ENCODE peak calls at places on chromosomes 16 and 17, in five cellular contexts. One of them, this sample, is unnamed.
A peak's percentile ranks its signal among the peaks of the same experiment; 100 is the strongest.

GRCh38 chr16:50593410-50594139 is 45.4 kb downstream of the NKD1 start:
- DNase-seq in AG09309: no peak
- DNase-seq in nephron progenitor cell: peak; percentile 30
- DNase-seq in hepatocyte: no peak
- DNase-seq in cardiac muscle cell: peak; percentile 70
- DNase-seq in this sample: no peak

GRCh38 chr17:13044713-13045112 is 26.9 kb upstream of the ELAC2 start:
- DNase-seq in AG09309: no peak
- DNase-seq in nephron progenitor cell: no peak
- DNase-seq in hepatocyte: no peak
- DNase-seq in cardiac muscle cell: no peak
- DNase-seq in this sample: no peak

GRCh38 chr16:23729503-23730424 is 16.7 kb upstream of the ERN2 start:
- DNase-seq in AG09309: no peak
- DNase-seq in nephron progenitor cell: no peak
- DNase-seq in hepatocyte: peak; percentile 54
- DNase-seq in cardiac muscle cell: no peak
- DNase-seq in this sample: peak; percentile 71

GRCh38 chr17:29592850-29593545 is at the start of gene ANKRD13B:
- DNase-seq in AG09309: no peak
- DNase-seq in nephron progenitor cell: peak; percentile 55
- DNase-seq in hepatocyte: peak; percentile 45
- DNase-seq in cardiac muscle cell: peak; percentile 45
- DNase-seq in this sample: peak; percentile 41

GRCh38 chr16:22360963-22361659 is 13.3 kb downstream of the CDR2 start:
- DNase-seq in AG09309: no peak
- DNase-seq in nephron progenitor cell: no peak
- DNase-seq in hepatocyte: no peak
- DNase-seq in cardiac muscle cell: no peak
- DNase-seq in this sample: no peak

GRCh38 chr16:10609410-10609774 is 29.0 kb upstream of the EMP2 start:
- DNase-seq in AG09309: no peak
- DNase-seq in nephron progenitor cell: no peak
- DNase-seq in hepatocyte: no peak
- DNase-seq in cardiac muscle cell: no peak
- DNase-seq in this sample: no peak

GRCh38 chr17:2035549-2036490 is 5.9 kb downstream of the DPH1 start:
- DNase-seq in AG09309: no peak
- DNase-seq in nephron progenitor cell: no peak
- DNase-seq in hepatocyte: no peak
- DNase-seq in cardiac muscle cell: no peak
- DNase-seq in this sample: no peak

GRCh38 chr17:35183332-35183731 is 10.9 kb downstream of the SLC35G3 start:
- DNase-seq in AG09309: no peak
- DNase-seq in nephron progenitor cell: no peak
- DNase-seq in hepatocyte: no peak
- DNase-seq in cardiac muscle cell: no peak
- DNase-seq in this sample: no peak

GRCh38 chr16:71501562-71501961 is 12.4 kb upstream of the ZNF19 start:
- DNase-seq in AG09309: no peak
- DNase-seq in nephron progenitor cell: no peak
- DNase-seq in hepatocyte: no peak
- DNase-seq in cardiac muscle cell: no peak
- DNase-seq in this sample: peak; percentile 49

GRCh38 chr16:57886427-57886826 is 84.1 kb upstream of the KIFC3 start:
- DNase-seq in AG09309: no peak
- DNase-seq in nephron progenitor cell: no peak
- DNase-seq in hepatocyte: no peak
- DNase-seq in cardiac muscle cell: no peak
- DNase-seq in this sample: no peak

GRCh38 chr17:31019004-31019403 is 48.2 kb downstream of the RNF135 start:
- DNase-seq in AG09309: no peak
- DNase-seq in nephron progenitor cell: no peak
- DNase-seq in hepatocyte: no peak
- DNase-seq in cardiac muscle cell: no peak
- DNase-seq in this sample: no peak

GRCh38 chr17:80270836-80271235 is 10.2 kb downstream of the RNF213 start:
- DNase-seq in AG09309: no peak
- DNase-seq in nephron progenitor cell: peak; percentile 41
- DNase-seq in hepatocyte: no peak
- DNase-seq in cardiac muscle cell: peak; percentile 46
- DNase-seq in this sample: peak; percentile 37

GRCh38 chr16:46629331-46629843 is 8.2 kb upstream of the SHCBP1 start:
- DNase-seq in AG09309: peak; percentile 25
- DNase-seq in nephron progenitor cell: no peak
- DNase-seq in hepatocyte: peak; percentile 24
- DNase-seq in cardiac muscle cell: peak; percentile 18
- DNase-seq in this sample: peak; percentile 35

GRCh38 chr17:75019146-75019545 is 6.7 kb downstream of the MRPL58 start:
- DNase-seq in AG09309: no peak
- DNase-seq in nephron progenitor cell: no peak
- DNase-seq in hepatocyte: no peak
- DNase-seq in cardiac muscle cell: no peak
- DNase-seq in this sample: no peak
- TF ChIP-seq CTCF in AG09309: no peak
- TF ChIP-seq CTCF in nephron progenitor cell: no peak
- TF ChIP-seq CTCF in hepatocyte: no peak
- TF ChIP-seq CTCF in cardiac muscle cell: no peak
- TF ChIP-seq CTCF in this sample: no peak

DNA sequence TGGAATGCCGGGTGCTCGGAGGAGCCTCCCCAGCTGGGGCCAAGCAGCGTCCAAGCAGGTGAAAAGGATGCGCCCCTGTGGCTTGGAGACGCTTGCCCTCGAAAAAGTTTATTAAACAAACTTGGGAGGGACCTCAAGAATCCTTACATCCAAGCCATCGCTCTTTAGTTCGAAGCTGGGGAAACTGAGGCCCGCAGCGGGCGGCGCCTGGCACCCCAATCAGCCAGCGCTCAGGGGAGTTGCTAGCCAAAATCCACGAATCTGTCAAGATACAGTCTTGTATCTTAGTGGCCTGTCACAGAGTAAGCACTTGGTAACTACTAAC is 553 bp upstream of the B9D1 start:
- DNase-seq in AG09309: no peak
- DNase-seq in nephron progenitor cell: no peak
- DNase-seq in hepatocyte: no peak
- DNase-seq in cardiac muscle cell: no peak
- DNase-seq in this sample: no peak
- TF ChIP-seq CTCF in AG09309: no peak
- TF ChIP-seq CTCF in nephron progenitor cell: no peak
- TF ChIP-seq CTCF in hepatocyte: no peak
- TF ChIP-seq CTCF in cardiac muscle cell: no peak
- TF ChIP-seq CTCF in this sample: no peak

DNA sequence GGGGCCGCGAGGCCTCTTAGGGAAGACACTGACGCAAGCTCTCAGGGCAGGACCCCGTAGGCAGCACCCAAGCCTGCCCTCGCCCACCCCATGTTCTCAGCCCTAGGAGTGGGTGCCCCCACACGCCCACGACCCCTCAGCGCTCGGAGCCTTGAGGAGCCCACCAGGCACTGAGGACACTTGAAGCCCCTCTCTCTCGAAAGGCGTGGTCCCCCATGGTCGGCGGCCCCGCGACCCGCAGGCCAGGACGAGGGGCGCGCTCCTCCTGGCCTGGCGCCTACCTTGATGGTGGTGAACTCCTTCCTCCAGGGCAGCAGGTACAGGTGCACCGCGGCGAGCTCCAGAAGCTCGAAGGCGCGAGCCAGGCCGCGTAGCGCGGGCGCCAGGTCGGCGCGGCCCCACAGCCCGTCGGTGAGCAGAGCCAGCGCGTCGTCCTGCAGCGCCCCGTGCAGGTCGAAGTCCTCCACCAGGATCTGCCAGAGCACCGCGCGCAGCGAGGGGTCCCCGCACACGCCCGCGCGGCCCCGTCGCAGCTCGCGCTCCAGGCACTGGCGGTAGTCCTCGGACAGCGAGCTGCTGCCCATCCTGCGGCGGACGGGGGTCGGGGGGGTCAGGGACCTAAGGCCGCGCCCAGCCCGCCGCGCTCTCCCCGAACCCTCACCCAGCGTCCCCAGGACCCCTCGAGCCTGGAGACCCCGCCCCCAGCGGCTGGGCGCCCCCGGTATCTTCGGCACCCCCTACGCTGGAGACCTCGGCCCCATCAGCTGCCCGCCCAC is 668 bp downstream of the SPATA2L start:
- DNase-seq in AG09309: no peak
- DNase-seq in nephron progenitor cell: peak; percentile 53
- DNase-seq in hepatocyte: peak; percentile 93
- DNase-seq in cardiac muscle cell: peak; percentile 74
- DNase-seq in this sample: peak; percentile 77
- TF ChIP-seq CTCF in AG09309: peak; percentile 23
- TF ChIP-seq CTCF in nephron progenitor cell: no peak
- TF ChIP-seq CTCF in hepatocyte: peak; percentile 31
- TF ChIP-seq CTCF in cardiac muscle cell: peak; percentile 22
- TF ChIP-seq CTCF in this sample: no peak

GRCh38 chr17:41678907-41679739 is 9.6 kb upstream of the EIF1 start:
- DNase-seq in AG09309: no peak
- DNase-seq in nephron progenitor cell: no peak
- DNase-seq in hepatocyte: no peak
- DNase-seq in cardiac muscle cell: no peak
- DNase-seq in this sample: peak; percentile 80
- TF ChIP-seq CTCF in AG09309: peak; percentile 4
- TF ChIP-seq CTCF in nephron progenitor cell: no peak
- TF ChIP-seq CTCF in hepatocyte: no peak
- TF ChIP-seq CTCF in cardiac muscle cell: no peak
- TF ChIP-seq CTCF in this sample: peak; percentile 14

DNA sequence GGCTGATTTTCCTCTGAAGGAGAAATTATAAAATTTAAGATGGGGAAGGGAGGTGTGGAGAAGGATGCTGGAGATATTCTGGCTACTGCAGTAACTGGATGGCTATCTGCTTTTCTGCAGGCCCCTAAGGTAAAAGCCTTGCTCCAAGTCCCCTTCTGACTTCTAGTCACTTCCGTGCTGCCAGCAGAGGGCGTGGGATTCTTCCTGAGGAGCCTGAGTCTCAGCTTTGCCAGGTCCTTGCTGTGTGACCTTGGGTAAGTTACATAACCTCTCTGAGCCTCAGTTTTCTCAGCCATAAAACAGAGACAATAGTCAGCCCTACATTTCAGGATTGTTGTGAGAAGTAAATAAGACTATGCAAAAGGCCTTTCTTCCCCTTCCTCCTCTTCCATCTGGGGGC is 24.3 kb upstream of the TMEM220 start:
- DNase-seq in AG09309: no peak
- DNase-seq in nephron progenitor cell: peak; percentile 37
- DNase-seq in hepatocyte: peak; percentile 44
- DNase-seq in cardiac muscle cell: peak; percentile 33
- DNase-seq in this sample: peak; percentile 30
- TF ChIP-seq CTCF in AG09309: peak; percentile 43
- TF ChIP-seq CTCF in nephron progenitor cell: peak; percentile 17
- TF ChIP-seq CTCF in hepatocyte: peak; percentile 41
- TF ChIP-seq CTCF in cardiac muscle cell: peak; percentile 35
- TF ChIP-seq CTCF in this sample: peak; percentile 22

GRCh38 chr17:7329360-7330098 is 394 bp upstream of the NEURL4 start:
- DNase-seq in AG09309: peak; percentile 98
- DNase-seq in nephron progenitor cell: peak; percentile 95
- DNase-seq in hepatocyte: peak; percentile 99
- DNase-seq in cardiac muscle cell: peak; percentile 97
- DNase-seq in this sample: peak; percentile 92
- TF ChIP-seq CTCF in AG09309: no peak
- TF ChIP-seq CTCF in nephron progenitor cell: no peak
- TF ChIP-seq CTCF in hepatocyte: no peak
- TF ChIP-seq CTCF in cardiac muscle cell: no peak
- TF ChIP-seq CTCF in this sample: no peak

GRCh38 chr16:81711609-81712329 is 67.3 kb upstream of the PLCG2 start:
- DNase-seq in AG09309: peak; percentile 85
- DNase-seq in nephron progenitor cell: no peak
- DNase-seq in hepatocyte: peak; percentile 73
- DNase-seq in cardiac muscle cell: no peak
- DNase-seq in this sample: peak; percentile 46
- TF ChIP-seq CTCF in AG09309: no peak
- TF ChIP-seq CTCF in nephron progenitor cell: no peak
- TF ChIP-seq CTCF in hepatocyte: no peak
- TF ChIP-seq CTCF in cardiac muscle cell: no peak
- TF ChIP-seq CTCF in this sample: no peak

This sample was measured in Calu3.